ENCODE peak calls at places on chromosomes 6 and 20, in five cellular contexts. One of them, this sample, is unnamed.

GRCh38 chr6:121435444-121436069 is at the start of gene GJA1:
- DNase-seq in pancreas: peak
- DNase-seq in heart left ventricle: peak
- DNase-seq in nephron progenitor cell: peak
- DNase-seq in ovary: peak
- DNase-seq in this sample: peak

GRCh38 chr20:49846206-49846807 is 33.7 kb downstream of the SLC9A8 start:
- DNase-seq in pancreas: no peak
- DNase-seq in heart left ventricle: no peak
- DNase-seq in nephron progenitor cell: peak
- DNase-seq in ovary: no peak
- DNase-seq in this sample: peak

GRCh38 chr20:10784337-10785183 is 110.8 kb upstream of the JAG1 start:
- DNase-seq in pancreas: no peak
- DNase-seq in heart left ventricle: no peak
- DNase-seq in nephron progenitor cell: no peak
- DNase-seq in ovary: no peak
- DNase-seq in this sample: no peak

GRCh38 chr6:89716532-89716931 is 78.0 kb upstream of the LYRM2 start:
- DNase-seq in pancreas: no peak
- DNase-seq in heart left ventricle: no peak
- DNase-seq in nephron progenitor cell: no peak
- DNase-seq in ovary: no peak
- DNase-seq in this sample: no peak

GRCh38 chr6:28747631-28748157 is 176.1 kb downstream of the TRIM27 start:
- DNase-seq in pancreas: no peak
- DNase-seq in heart left ventricle: no peak
- DNase-seq in nephron progenitor cell: peak
- DNase-seq in ovary: no peak
- DNase-seq in this sample: no peak

GRCh38 chr20:5657190-5657872 is 92.9 kb upstream of the SHLD1 start:
- DNase-seq in pancreas: peak
- DNase-seq in heart left ventricle: peak
- DNase-seq in nephron progenitor cell: no peak
- DNase-seq in ovary: peak
- DNase-seq in this sample: no peak

GRCh38 chr6:15447546-15448232 is 201.8 kb downstream of the JARID2 start:
- DNase-seq in pancreas: no peak
- DNase-seq in heart left ventricle: no peak
- DNase-seq in nephron progenitor cell: no peak
- DNase-seq in ovary: no peak
- DNase-seq in this sample: no peak

GRCh38 chr6:7389162-7389450 is 436 bp downstream of the CAGE1 start:
- DNase-seq in pancreas: no peak
- DNase-seq in heart left ventricle: no peak
- DNase-seq in nephron progenitor cell: no peak
- DNase-seq in ovary: no peak
- DNase-seq in this sample: peak

GRCh38 chr20:58471161-58471834 is 43.9 kb downstream of the APCDD1L start:
- DNase-seq in pancreas: no peak
- DNase-seq in heart left ventricle: peak
- DNase-seq in nephron progenitor cell: no peak
- DNase-seq in ovary: peak
- DNase-seq in this sample: no peak

GRCh38 chr6:41562633-41562975 is 16.4 kb downstream of the FOXP4 start:
- DNase-seq in pancreas: no peak
- DNase-seq in heart left ventricle: no peak
- DNase-seq in nephron progenitor cell: no peak
- DNase-seq in ovary: no peak
- DNase-seq in this sample: no peak

GRCh38 chr20:62618622-62619529 is 23.4 kb upstream of the SLCO4A1 start:
- DNase-seq in pancreas: no peak
- DNase-seq in heart left ventricle: no peak
- DNase-seq in nephron progenitor cell: no peak
- DNase-seq in ovary: no peak
- DNase-seq in this sample: no peak

GRCh38 chr6:87794922-87795885 is 93.2 kb upstream of the AKIRIN2 start:
- DNase-seq in pancreas: no peak
- DNase-seq in heart left ventricle: no peak
- DNase-seq in nephron progenitor cell: no peak
- DNase-seq in ovary: no peak
- DNase-seq in this sample: no peak

GRCh38 chr6:90193359-90193758 is 103.3 kb downstream of the BACH2 start:
- DNase-seq in pancreas: no peak
- DNase-seq in heart left ventricle: no peak
- DNase-seq in nephron progenitor cell: no peak
- DNase-seq in ovary: no peak
- DNase-seq in this sample: no peak

GRCh38 chr6:119966484-119966883 is 616.9 kb upstream of the MAN1A1 start:
- DNase-seq in pancreas: no peak
- DNase-seq in heart left ventricle: no peak
- DNase-seq in nephron progenitor cell: no peak
- DNase-seq in ovary: no peak
- DNase-seq in this sample: no peak

GRCh38 chr6:36962874-36963273 is 8.3 kb downstream of the PI16 start:
- DNase-seq in pancreas: peak
- DNase-seq in heart left ventricle: peak
- DNase-seq in nephron progenitor cell: peak
- DNase-seq in ovary: no peak
- DNase-seq in this sample: no peak

GRCh38 chr6:139944131-139944530 is 569.7 kb upstream of the CITED2 start:
- DNase-seq in pancreas: no peak
- DNase-seq in heart left ventricle: no peak
- DNase-seq in nephron progenitor cell: no peak
- DNase-seq in ovary: no peak
- DNase-seq in this sample: no peak

GRCh38 chr20:47929368-47930115 is 144.3 kb upstream of the SULF2 start:
- DNase-seq in pancreas: no peak
- DNase-seq in heart left ventricle: no peak
- DNase-seq in nephron progenitor cell: no peak
- DNase-seq in ovary: no peak
- DNase-seq in this sample: no peak

GRCh38 chr6:26187981-26188635 is 100.9 kb downstream of the HFE start:
- DNase-seq in pancreas: no peak
- DNase-seq in heart left ventricle: no peak
- DNase-seq in nephron progenitor cell: no peak
- DNase-seq in ovary: no peak
- DNase-seq in this sample: no peak

GRCh38 chr6:170032706-170033309 is 258.1 kb downstream of the DLL1 start:
- DNase-seq in pancreas: no peak
- DNase-seq in heart left ventricle: peak
- DNase-seq in nephron progenitor cell: no peak
- DNase-seq in ovary: peak
- DNase-seq in this sample: no peak

GRCh38 chr20:58708246-58708931 is 15.8 kb downstream of the NPEPL1 start:
- DNase-seq in pancreas: no peak
- DNase-seq in heart left ventricle: no peak
- DNase-seq in nephron progenitor cell: no peak
- DNase-seq in ovary: peak
- DNase-seq in this sample: no peak

GRCh38 chr6:133945158-133945557 is 7.9 kb upstream of the TBPL1 start:
- DNase-seq in pancreas: no peak
- DNase-seq in heart left ventricle: no peak
- DNase-seq in nephron progenitor cell: no peak
- DNase-seq in ovary: no peak
- DNase-seq in this sample: no peak